ENCODE peak calls at places on chromosomes 5 and 9, in five cellular contexts. T is left ventricle myocardium inferior, P is mammary epithelial cell, D is PC-9, X is psoas muscle. V is an unnamed sample. For H3K27me3, the result is how much of the 10 kb centered on the place peaks cover.

GRCh38 chr9:129455151-129455995 is 165.5 kb downstream of the C9orf50 start:
- DNase-seq in X (no peak), T (no peak), P (no peak), D (no peak), V (peak)

GRCh38 chr9:696332-697090 is 145.0 kb upstream of the DMRT1 start:
- DNase-seq in X (no peak), T (peak), D (peak), P (no peak), V (no peak)

GRCh38 chr5:31825775-31826068 is 186.8 kb downstream of the PDZD2 start:
- DNase-seq in X (no peak), D (no peak), T (no peak), P (no peak), V (no peak)

GRCh38 chr5:33046091-33046490 is 335.0 kb downstream of the NPR3 start:
- DNase-seq in X (no peak), P (no peak), D (no peak), T (no peak), V (no peak)

GRCh38 chr9:15308511-15308910 is 1.5 kb upstream of the TTC39B start:
- DNase-seq in T (no peak), D (no peak), P (peak), X (no peak), V (no peak)

GRCh38 chr5:93331864-93332263 is 249.2 kb downstream of the NR2F1-AS1 start:
- DNase-seq in T (no peak), X (no peak), D (no peak), P (no peak), V (no peak)

GRCh38 chr5:93044860-93045666 is 536.0 kb downstream of the NR2F1-AS1 start:
- DNase-seq in D (no peak), T (no peak), P (no peak), X (no peak), V (no peak)

GRCh38 chr5:41747291-41747690 is 122.9 kb downstream of the OXCT1 start:
- DNase-seq in X (no peak), D (no peak), T (no peak), P (peak), V (peak)

GRCh38 chr5:129361441-129362025 is 98.6 kb upstream of the ADAMTS19 start:
- DNase-seq in P (no peak), T (no peak), X (no peak), D (no peak), V (no peak)

GRCh38 chr9:70389642-70390266 is 24.7 kb downstream of the KLF9 start:
- DNase-seq in D (no peak), T (no peak), X (peak), P (peak), V (no peak)

GRCh38 chr9:297104-297794 is 82.6 kb downstream of the DOCK8 start:
- DNase-seq in P (peak), D (peak), T (no peak), X (peak), V (no peak)

GRCh38 chr9:34139477-34140146 is 13.1 kb upstream of the DCAF12 start:
- DNase-seq in X (no peak), D (peak), T (peak), P (peak), V (peak)

GRCh38 chr5:55360190-55360589 is 52.4 kb downstream of the MTREX start:
- DNase-seq in T (no peak), P (peak), X (no peak), D (no peak), V (no peak)

GRCh38 chr9:94097788-94098413 is 13.6 kb downstream of the PTPDC1 start:
- DNase-seq in D (peak), X (no peak), T (no peak), P (peak), V (no peak)

GRCh38 chr9:37953775-37954437 is 50.0 kb upstream of the SLC25A51 start:
- DNase-seq in X (peak), T (no peak), P (peak), D (peak), V (no peak)

GRCh38 chr9:30524311-30524710 is 1860.1 kb upstream of the ACO1 start:
- DNase-seq in X (no peak), T (no peak), P (no peak), D (no peak), V (no peak)

GRCh38 chr5:73444499-73445432 is 3.8 kb downstream of the FOXD1 start:
- DNase-seq in D (no peak), P (no peak), T (no peak), X (no peak), V (no peak)

GRCh38 chr5:139746691-139747582 is 48.7 kb upstream of the PSD2 start:
- DNase-seq in T (no peak), P (no peak), X (peak), D (no peak), V (peak)

GRCh38 chr9:107174441-107174840 is 108.6 kb upstream of the RAD23B start:
- DNase-seq in P (no peak), X (no peak), T (no peak), D (no peak), V (no peak)

GRCh38 chr9:91714020-91714721 is 235.9 kb downstream of the ROR2 start:
- DNase-seq in X (peak), P (peak), T (peak), D (no peak), V (peak)

GRCh38 chr9:124939944-124940343 is 939 bp downstream of the GOLGA1 start:
- DNase-seq in X (no peak), P (no peak), T (no peak), D (no peak), V (no peak)

GRCh38 chr5:62779010-62779422 is 200.4 kb downstream of the LRRC70 start:
- DNase-seq in D (peak), T (no peak), P (peak), X (no peak), V (peak)

GRCh38 chr9:136342191-136343120 is 15.1 kb downstream of the GPSM1 start:
- DNase-seq in X (peak), T (peak), D (peak), P (peak), V (peak)

GRCh38 chr5:98530224-98530623 is 243.2 kb upstream of the RGMB start:
- DNase-seq in T (no peak), X (no peak), D (no peak), P (no peak), V (no peak)

GRCh38 chr9:13759624-13760023 is 480.1 kb upstream of the MPDZ start:
- DNase-seq in P (no peak), D (no peak), X (no peak), T (no peak), V (no peak)

DNA sequence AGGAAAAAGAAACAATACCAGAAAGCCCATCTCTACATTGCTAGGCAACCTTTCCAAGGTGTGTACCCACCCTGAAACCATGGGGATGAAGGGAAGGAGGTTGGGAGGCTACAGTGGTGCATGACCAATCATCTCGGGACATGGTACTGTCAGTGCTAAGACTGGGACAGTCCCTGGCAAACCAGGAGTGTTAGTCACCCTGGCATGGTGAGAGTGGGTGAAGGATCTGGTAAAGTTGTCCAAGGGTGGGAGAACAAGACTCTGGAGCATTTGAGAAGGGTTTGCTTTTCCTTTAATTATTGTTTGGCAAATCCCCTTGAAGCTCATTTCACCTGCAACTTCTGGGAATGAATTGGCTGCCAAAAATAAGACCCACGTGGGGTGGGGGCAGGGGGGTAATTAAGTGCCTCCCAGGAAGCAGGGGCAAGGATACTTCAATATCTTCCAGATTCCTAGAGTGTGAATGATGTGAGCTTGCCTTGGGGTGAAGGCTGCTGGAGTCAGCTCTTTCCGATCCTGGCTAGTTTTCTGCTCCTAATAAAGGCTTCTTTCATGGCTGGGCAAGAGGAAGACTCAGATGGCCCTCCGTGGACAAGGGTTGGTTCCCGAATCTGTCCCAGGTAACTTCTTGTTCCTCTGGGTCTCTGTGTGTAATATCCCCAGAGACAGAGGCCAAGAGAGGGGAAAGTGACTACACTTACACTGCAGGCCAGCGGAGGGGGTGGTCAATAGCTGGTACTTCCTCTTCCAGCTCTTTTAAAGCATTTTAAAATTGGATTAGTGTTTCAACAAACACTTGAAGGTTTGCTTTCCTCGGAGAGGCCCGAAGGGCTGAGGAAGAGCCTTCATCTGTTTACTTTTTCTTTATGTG is 61.6 kb upstream of the SPRY4 start:
- DNase-seq in X (no peak), D (no peak), T (no peak), P (peak), V (no peak)
- TF ChIP-seq CTCF in X (no peak), D (no peak), T (no peak), P (no peak), V (no peak)

DNA sequence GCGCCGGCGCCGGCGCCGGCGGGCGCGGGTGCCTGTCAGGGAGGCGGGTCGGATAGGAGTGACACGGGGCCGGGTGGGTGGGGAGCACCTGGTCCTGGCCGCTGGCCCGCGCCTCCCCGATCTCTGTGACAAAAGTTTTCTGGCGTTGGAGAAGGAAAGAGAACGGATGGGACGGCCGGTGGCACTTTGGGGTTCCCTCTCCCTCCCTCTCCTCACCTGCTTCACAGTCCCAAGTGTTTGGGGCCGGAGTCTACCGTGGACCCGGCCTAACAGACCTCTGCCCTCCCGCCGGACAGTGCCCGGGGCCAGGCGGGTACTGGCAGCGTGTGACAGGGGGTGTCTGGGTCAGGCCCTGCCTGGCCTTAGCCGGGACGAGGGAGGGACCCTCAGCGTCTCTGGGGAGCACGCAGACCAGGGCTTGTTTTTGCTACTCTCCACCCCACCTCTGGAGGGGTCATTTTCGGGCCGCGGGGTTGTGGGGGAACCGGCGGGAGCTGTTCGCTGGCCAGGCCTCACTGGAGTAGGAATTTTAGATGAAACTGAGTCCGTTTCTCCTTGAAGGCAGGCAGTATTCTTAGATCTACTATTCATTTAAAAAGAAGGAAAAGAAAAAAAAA is 1.7 kb downstream of the PRDM6 start:
- DNase-seq in P (no peak), D (no peak), X (no peak), T (no peak), V (no peak)
- H3K27me3 ChIP-seq in P (half or more), D (under half), X (half or more), T (half or more), V (half or more)

GRCh38 chr5:134874831-134875655 is 872 bp downstream of the TXNDC15 start:
- DNase-seq in P (peak), X (peak), T (peak), D (peak), V (peak)

GRCh38 chr5:134873494-134873893 is 677 bp upstream of the TXNDC15 start:
- DNase-seq in P (no peak), X (no peak), D (no peak), T (no peak), V (no peak)

GRCh38 chr5:134877159-134877558 is 3.0 kb downstream of the TXNDC15 start:
- DNase-seq in P (no peak), T (no peak), X (no peak), D (no peak), V (no peak)

GRCh38 chr5:134878403-134878802 is 4.2 kb downstream of the TXNDC15 start:
- DNase-seq in X (no peak), T (no peak), P (no peak), D (no peak), V (no peak)

DNA sequence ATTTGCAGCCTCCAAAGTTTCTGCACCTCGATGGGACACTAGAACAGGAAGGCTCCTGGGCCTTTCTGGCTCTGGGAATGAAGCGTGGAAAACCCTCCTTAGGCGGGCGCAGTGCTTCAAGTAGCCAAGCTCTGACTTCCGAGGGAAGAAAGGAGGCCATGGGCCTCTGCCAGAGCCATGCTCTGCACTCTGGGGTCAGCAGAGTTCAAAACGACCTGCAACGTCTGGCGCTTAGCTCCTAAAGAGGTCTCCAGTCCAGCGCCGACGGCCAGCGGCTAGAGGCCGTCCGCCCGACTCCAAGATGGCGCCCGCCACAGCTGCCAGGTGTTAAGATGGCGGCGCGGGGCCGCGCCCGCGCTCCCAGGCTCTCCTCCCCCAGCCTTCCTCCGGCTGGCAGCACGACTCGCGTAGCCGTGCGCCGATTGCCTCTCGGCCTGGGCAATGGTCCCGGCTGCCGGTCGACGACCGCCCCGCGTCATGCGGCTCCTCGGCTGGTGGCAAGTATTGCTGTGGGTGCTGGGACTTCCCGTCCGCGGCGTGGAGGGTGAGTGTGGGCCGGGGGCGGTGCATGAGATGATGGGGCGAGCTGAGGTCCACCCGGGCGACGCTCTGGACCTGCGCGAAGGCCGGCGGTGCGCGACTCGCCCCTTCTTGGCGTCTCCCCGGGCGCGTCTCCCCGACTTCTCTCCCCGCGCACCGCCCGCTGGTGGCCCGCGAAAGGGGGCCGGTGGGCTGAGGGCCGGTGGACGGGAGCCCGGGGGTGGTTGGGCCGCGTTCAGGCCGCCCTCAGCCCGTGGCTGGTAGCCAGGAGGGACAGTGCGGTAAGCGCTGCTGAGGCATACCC is at the start of gene TXNDC15:
- DNase-seq in X (peak), T (peak), D (peak), P (peak), V (peak)
- TF ChIP-seq CTCF in X (no peak), T (no peak), D (no peak), P (no peak), V (no peak)

DNA sequence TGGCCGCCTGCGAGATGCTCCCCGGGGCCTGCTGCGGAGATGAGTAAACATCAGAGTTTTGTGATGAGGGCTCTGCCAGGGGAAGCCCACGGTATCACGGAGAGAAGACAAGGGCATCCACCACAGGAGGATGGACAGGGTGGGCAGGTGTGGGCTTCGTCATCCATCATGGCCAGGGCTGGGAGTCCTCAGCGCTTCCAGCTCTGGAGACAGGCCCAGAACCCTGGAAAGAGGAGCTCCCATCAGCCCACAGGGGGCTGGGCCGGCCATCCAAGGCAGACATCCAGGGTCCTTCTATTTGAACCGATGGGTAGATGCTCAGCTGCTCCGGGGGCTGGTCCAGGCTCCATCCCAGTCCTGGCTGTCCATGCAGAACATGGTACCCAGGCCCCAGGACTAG is 22.1 kb upstream of the FCN1 start:
- DNase-seq in P (no peak), D (no peak), X (no peak), T (no peak), V (no peak)
- H3K27me3 ChIP-seq in P (under half), D (half or more), X (half or more), T (half or more), V (under half)

GRCh38 chr5:156438076-156438475 is 111.1 kb downstream of the SGCD start:
- DNase-seq in D (no peak), T (no peak), P (no peak), X (no peak), V (no peak)
- TF ChIP-seq CTCF in D (no peak), T (no peak), P (no peak), X (no peak), V (no peak)

GRCh38 chr5:135541969-135542502 is 6.3 kb upstream of the NEUROG1 start:
- DNase-seq in T (no peak), D (no peak), P (no peak), X (no peak), V (no peak)
- H3K27me3 ChIP-seq in T (half or more), D (half or more), P (under half), X (half or more), V (half or more)

GRCh38 chr9:87604886-87605588 is 107.4 kb downstream of the DAPK1 start:
- DNase-seq in P (no peak), X (no peak), T (no peak), D (no peak), V (no peak)

GRCh38 chr9:87605676-87606075 is 108.0 kb downstream of the DAPK1 start:
- DNase-seq in D (no peak), X (no peak), T (no peak), P (no peak), V (no peak)

GRCh38 chr9:87602933-87603643 is 105.4 kb downstream of the DAPK1 start:
- DNase-seq in D (no peak), P (no peak), X (no peak), T (no peak), V (no peak)

GRCh38 chr9:87601595-87601994 is 103.9 kb downstream of the DAPK1 start:
- DNase-seq in X (no peak), P (no peak), D (no peak), T (no peak), V (no peak)

DNA sequence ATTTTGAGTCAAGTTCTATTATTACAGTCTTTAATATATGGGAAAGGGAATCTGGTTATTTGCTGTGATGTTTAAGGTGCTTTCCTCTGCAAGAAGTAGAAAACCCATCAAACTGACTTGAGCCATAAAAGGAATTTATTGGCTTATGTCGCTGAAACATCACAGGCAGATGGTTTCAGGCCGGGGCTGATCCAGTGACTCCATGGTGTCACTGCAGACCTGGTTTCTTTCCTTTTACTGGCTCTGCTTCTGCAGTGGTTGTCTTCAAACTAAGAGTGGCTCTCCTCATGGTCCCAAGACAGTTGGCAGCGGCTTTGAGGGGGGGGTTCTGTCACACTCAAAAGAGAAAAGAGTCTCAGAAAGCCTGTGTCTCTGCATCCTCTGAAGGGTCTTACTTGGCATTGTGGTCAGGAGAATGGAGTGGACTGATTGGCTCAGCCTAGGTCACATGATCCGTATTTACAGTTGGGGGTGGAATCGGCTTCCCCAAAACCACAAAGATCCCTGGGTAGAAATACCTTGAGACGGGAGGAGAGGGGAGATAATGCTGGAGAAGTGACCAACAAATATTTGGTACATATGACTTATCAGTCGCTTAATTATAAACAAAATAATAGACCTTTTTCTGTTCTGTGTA is 106.3 kb downstream of the DAPK1 start:
- DNase-seq in X (no peak), D (no peak), T (no peak), P (no peak), V (no peak)
- TF ChIP-seq CTCF in X (no peak), D (no peak), T (no peak), P (no peak), V (no peak)